ENCODE peak calls at places on chromosomes 4 and X, in seven cellular contexts. D, T, Q, N, X, V and H are unnamed samples.

GRCh38 chrX:10582215-10582733 is 38.1 kb downstream of the MID1 start:
- DNase-seq in D (no peak), T (no peak), Q (no peak), N (no peak), X (no peak), V (no peak), H (no peak)

GRCh38 chr4:7348946-7349900 is 85.5 kb downstream of the PSAPL1 start:
- DNase-seq in D (no peak), T (no peak), Q (no peak), N (no peak), X (no peak), V (no peak), H (no peak)

GRCh38 chr4:4574792-4575191 is 32.9 kb upstream of the STX18 start:
- DNase-seq in D (peak; percentile 7), T (no peak), Q (no peak), N (no peak), X (peak; percentile 68), V (no peak), H (no peak)

GRCh38 chrX:150844016-150844415 is 54.5 kb downstream of the CD99L2 start:
- DNase-seq in D (no peak), T (no peak), Q (no peak), N (no peak), X (no peak), V (no peak), H (no peak)

GRCh38 chr4:74906771-74907170 is 26.1 kb upstream of the PARM1 start:
- DNase-seq in D (no peak), T (no peak), Q (no peak), N (no peak), X (no peak), V (no peak), H (no peak)

GRCh38 chrX:65587616-65588526 is 53.3 kb upstream of the LAS1L start:
- DNase-seq in D (no peak), T (no peak), Q (peak; percentile 94), N (peak; percentile 82), X (peak; percentile 51), V (peak; percentile 73), H (peak; percentile 66)

GRCh38 chr4:6134612-6135220 is 65.6 kb downstream of the JAKMIP1 start:
- DNase-seq in D (peak; percentile 24), T (no peak), Q (peak; percentile 47), N (no peak), X (no peak), V (no peak), H (no peak)

GRCh38 chrX:7647826-7648225 is 195.1 kb upstream of the VCX start:
- DNase-seq in D (no peak), T (no peak), Q (no peak), N (no peak), X (no peak), V (no peak), H (no peak)

GRCh38 chrX:1313788-1314187 is 22.8 kb upstream of the IL3RA start:
- DNase-seq in D (no peak), T (no peak), Q (no peak), N (no peak), X (no peak), V (no peak), H (no peak)

GRCh38 chr4:87120411-87121162 is 99.8 kb downstream of the KLHL8 start:
- DNase-seq in D (no peak), T (no peak), Q (peak; percentile 88), N (no peak), X (peak; percentile 93), V (peak; percentile 67), H (no peak)

GRCh38 chrX:40152706-40153334 is 55.1 kb upstream of the BCOR start:
- DNase-seq in D (no peak), T (peak; percentile 76), Q (peak; percentile 77), N (no peak), X (peak; percentile 52), V (no peak), H (no peak)

GRCh38 chrX:16924631-16925239 is 21.7 kb upstream of the REPS2 start:
- DNase-seq in D (no peak), T (no peak), Q (no peak), N (no peak), X (no peak), V (no peak), H (no peak)

GRCh38 chr4:14336656-14337055 is 665.6 kb upstream of the CPEB2 start:
- DNase-seq in D (peak; percentile 5), T (no peak), Q (no peak), N (no peak), X (no peak), V (no peak), H (no peak)

GRCh38 chr4:173626277-173626676 is 96.2 kb upstream of the HAND2 start:
- DNase-seq in D (no peak), T (no peak), Q (no peak), N (no peak), X (no peak), V (no peak), H (no peak)

GRCh38 chr4:169070895-169071218 is 60.8 kb upstream of the CBR4 start:
- DNase-seq in D (peak; percentile 35), T (no peak), Q (no peak), N (no peak), X (peak; percentile 87), V (peak; percentile 71), H (no peak)

GRCh38 chrX:150310417-150310816 is 52.7 kb upstream of the MAMLD1 start:
- DNase-seq in D (no peak), T (no peak), Q (no peak), N (no peak), X (no peak), V (no peak), H (no peak)

GRCh38 chrX:92247076-92247475 is 467.9 kb downstream of the PCDH11X start:
- DNase-seq in D (no peak), T (no peak), Q (no peak), N (no peak), X (no peak), V (no peak), H (no peak)

GRCh38 chrX:115521717-115522116 is 39.3 kb upstream of the PLS3 start:
- DNase-seq in D (no peak), T (no peak), Q (no peak), N (no peak), X (no peak), V (no peak), H (no peak)

GRCh38 chrX:39791691-39792090 is 306.1 kb downstream of the BCOR start:
- DNase-seq in D (no peak), T (no peak), Q (no peak), N (no peak), X (no peak), V (no peak), H (no peak)

GRCh38 chrX:108199691-108200090 is 108.1 kb downstream of the ATG4A start:
- DNase-seq in D (no peak), T (peak; percentile 23), Q (no peak), N (no peak), X (no peak), V (no peak), H (peak; percentile 2)

DNA sequence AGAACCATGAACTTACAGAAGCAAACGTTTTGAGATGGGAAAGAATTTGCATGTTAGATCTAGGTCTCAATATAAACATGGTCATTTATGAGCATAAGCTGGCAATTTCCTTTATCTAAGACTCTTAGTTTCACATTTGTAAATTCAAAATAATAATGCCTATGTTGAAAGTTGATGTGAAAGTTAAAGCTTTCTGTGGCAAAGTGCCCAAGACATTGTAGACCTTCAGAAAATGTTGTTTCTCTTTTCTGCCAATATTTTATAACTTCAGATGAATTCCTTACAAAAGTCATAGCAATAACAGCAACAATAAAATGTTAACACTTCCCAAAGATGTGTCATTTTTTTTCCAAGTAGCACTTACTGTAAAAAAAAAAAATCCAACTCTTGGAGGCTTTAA is 206.3 kb upstream of the PDE5A start:
- DNase-seq in D (no peak), T (no peak), Q (no peak), N (no peak), X (no peak), V (no peak), H (no peak)
- H3K27ac ChIP-seq in D (no peak overlapping the region), T (no peak overlapping the region), Q (peak overlapping the region; percentile 51), N (no peak overlapping the region), X (no peak overlapping the region), V (no peak overlapping the region), H (no peak overlapping the region)

DNA sequence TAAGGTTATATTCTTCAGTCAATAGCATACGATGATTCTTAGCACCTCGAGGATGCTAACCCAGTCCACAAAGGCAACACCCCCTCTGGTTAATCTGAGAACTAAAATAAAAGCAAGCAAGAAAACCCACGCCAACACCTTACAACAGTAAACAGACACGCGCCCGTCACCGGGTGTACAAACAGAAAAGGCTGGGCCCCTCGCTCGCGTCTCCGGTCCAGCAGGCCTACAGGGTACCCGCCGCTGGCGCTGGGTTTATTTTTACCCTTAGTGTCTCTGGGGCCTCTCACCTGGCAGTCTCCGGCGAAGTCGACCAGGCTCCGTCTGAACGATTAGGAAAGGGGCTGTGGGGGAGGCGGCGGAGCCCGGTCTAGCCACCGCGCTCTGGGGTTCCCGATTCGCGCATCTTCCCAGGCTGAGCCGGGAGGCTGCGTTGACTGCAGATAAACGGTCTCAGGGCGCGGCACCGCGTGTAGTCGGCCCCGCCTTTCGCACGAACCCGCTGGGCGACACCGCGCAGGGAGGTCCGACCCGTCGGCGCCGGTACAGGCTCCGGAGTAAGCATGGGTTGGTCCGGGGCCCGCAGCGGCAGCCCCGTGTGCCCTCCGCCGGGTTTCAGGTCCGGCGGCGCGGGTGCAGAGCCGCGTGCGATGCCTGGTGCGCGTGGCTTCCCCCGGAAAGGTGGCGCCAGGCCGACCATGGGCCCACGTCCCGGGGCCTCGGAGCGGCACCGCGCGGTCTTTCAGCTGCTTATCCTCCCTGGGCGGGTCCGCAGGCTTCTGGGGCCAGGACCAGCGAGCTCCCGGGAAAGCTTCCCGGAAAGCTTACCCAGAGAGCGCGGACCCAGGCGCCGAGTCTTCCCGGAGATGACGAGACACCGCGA is at the start of gene SLC9B2:
- DNase-seq in D (no peak), T (peak; percentile 80), Q (peak; percentile 86), N (peak; percentile 84), X (peak; percentile 30), V (peak; percentile 54), H (peak; percentile 65)
- TF ChIP-seq POLR2AphosphoS5 in D (peak; percentile 52), T (no peak), Q (peak; percentile 41), N (no peak), X (no peak), V (peak; percentile 50), H (peak; percentile 70)

DNA sequence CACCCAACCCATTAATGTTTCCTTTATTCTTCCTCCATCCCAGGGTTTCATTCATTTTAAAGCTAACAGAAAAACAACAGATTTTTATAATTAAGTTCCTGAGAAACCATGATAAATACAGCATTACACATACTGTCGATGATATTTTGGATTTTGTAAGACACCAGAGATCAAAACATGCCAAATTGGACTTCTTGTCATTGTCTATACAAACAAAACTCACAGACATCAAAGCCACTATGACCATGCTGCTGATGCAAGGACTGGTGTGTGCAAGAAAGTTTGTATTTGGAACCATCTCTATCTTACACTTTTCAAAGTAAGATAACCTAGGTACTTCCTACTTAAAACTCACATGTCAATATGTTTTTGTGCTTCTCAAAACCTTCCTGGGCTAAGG is 294.0 kb upstream of the UGT8 start:
- DNase-seq in D (no peak), T (no peak), Q (no peak), N (no peak), X (no peak), V (no peak), H (no peak)
- H3K27ac ChIP-seq in D (no peak overlapping the region), T (no peak overlapping the region), Q (no peak overlapping the region), N (no peak overlapping the region), X (no peak overlapping the region), V (no peak overlapping the region), H (no peak overlapping the region)

DNA sequence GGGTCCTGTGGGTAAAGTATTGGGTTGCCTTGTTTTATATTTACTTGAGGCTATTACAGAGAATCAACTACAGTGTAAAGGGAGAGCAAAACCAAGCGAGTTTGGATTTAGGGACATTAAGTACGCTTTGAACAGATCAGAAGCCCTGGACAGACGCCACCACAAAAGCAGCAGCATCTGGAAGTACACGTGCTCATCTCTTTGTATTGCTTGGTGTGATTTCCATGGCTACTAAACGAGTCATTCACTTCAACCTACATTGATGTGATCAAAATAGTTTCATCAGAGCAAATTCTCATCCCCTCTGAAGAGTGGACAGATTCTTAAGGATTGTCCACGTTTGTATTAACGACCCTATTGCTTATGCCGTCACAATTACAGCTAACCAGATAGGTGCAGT is 85.1 kb downstream of the SORBS2 start:
- DNase-seq in D (no peak), T (no peak), Q (peak; percentile 89), N (no peak), X (no peak), V (no peak), H (no peak)
- TF ChIP-seq POLR2AphosphoS5 in D (no peak), T (no peak), Q (peak; percentile 24), N (no peak), X (no peak), V (no peak), H (no peak)